ENCODE peak calls at places on chromosomes 3 and 15, in five cellular contexts. I is glutamatergic neuron, H is upper lobe of right lung, T is neural progenitor cell, O is left ventricle myocardium inferior. D is an unnamed sample.

GRCh38 chr15:70147178-70147760 is 49.6 kb upstream of the TLE3 start:
- DNase-seq in H (no peak), T (no peak), I (no peak), O (no peak), D (no peak)

GRCh38 chr15:101167791-101168462 is 83.9 kb downstream of the CHSY1 start:
- DNase-seq in H (peak), T (no peak), I (no peak), O (peak), D (no peak)

GRCh38 chr15:43299884-43300283 is 30.5 kb downstream of the LCMT2 start:
- DNase-seq in T (no peak), O (no peak), H (no peak), I (no peak), D (no peak)

GRCh38 chr3:32366638-32367368 is 24.9 kb upstream of the CMTM7 start:
- DNase-seq in H (no peak), T (no peak), O (no peak), I (no peak), D (no peak)

GRCh38 chr3:111210866-111211564 is 139.4 kb downstream of the NECTIN3 start:
- DNase-seq in I (no peak), H (no peak), T (peak), O (no peak), D (no peak)

GRCh38 chr3:114223146-114223545 is 14.2 kb downstream of the ZNF80 start:
- DNase-seq in I (no peak), H (no peak), O (no peak), T (no peak), D (no peak)

GRCh38 chr15:91704343-91704742 is 149.2 kb upstream of the SLCO3A1 start:
- DNase-seq in I (no peak), H (no peak), T (no peak), O (no peak), D (no peak)

GRCh38 chr15:72222433-72222832 is 8.6 kb downstream of the PKM start:
- DNase-seq in T (no peak), O (peak), H (no peak), I (no peak), D (no peak)

GRCh38 chr3:174342206-174342605 is 516.9 kb upstream of the NAALADL2 start:
- DNase-seq in T (no peak), H (no peak), O (no peak), I (no peak), D (no peak)

GRCh38 chr3:94456332-94456731 is 393.5 kb downstream of the NSUN3 start:
- DNase-seq in O (no peak), I (no peak), T (no peak), H (no peak), D (no peak)

GRCh38 chr15:57138260-57138895 is 219.9 kb downstream of the TCF12 start:
- DNase-seq in I (peak), O (no peak), T (peak), H (no peak), D (peak)

GRCh38 chr15:56931674-56932507 is 13.4 kb downstream of the TCF12 start:
- DNase-seq in H (no peak), T (no peak), O (no peak), I (no peak), D (no peak)

GRCh38 chr3:189305412-189305811 is 133.6 kb downstream of the TPRG1 start:
- DNase-seq in I (no peak), O (no peak), T (no peak), H (no peak), D (no peak)

GRCh38 chr3:193377591-193377990 is 962 bp downstream of the ATP13A5 start:
- DNase-seq in I (no peak), T (no peak), O (no peak), H (no peak), D (no peak)

GRCh38 chr3:35970793-35971192 is 331.5 kb downstream of the ARPP21 start:
- DNase-seq in H (no peak), O (no peak), I (no peak), T (no peak), D (no peak)

GRCh38 chr3:181699171-181699903 is 12.4 kb upstream of the SOX2 start:
- DNase-seq in O (no peak), I (no peak), H (no peak), T (peak), D (no peak)

GRCh38 chr15:99181544-99181943 is 67.8 kb downstream of the TTC23 start:
- DNase-seq in H (no peak), O (no peak), T (no peak), I (peak), D (no peak)

GRCh38 chr3:184665101-184665500 is 46.8 kb downstream of the MAGEF1 start:
- DNase-seq in I (no peak), T (no peak), H (no peak), O (no peak), D (no peak)

GRCh38 chr15:57866149-57866736 is 159.7 kb downstream of the POLR2M start:
- DNase-seq in T (peak), I (peak), O (peak), H (peak), D (peak)

GRCh38 chr15:51139091-51139490 is 44.4 kb upstream of the TNFAIP8L3 start:
- DNase-seq in O (no peak), T (no peak), H (no peak), I (no peak), D (no peak)

DNA sequence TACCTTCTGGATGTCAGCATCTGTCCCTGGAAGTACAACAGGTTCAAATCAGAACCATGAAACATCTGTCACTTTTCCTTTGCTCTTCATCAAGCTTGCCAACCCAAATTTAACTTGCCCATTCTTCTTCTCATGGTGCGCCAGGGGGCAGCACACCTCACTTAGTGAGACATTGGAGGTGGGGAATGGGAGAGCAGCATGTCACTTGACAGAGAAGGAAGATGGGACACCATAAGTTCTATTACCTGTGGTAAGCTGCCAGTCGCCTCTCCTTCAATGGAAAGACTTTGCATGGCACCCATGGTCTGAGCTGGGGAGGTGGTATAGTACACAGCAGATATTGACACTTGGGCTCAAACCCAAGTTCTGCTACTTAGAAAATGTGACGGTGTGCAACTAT is 2.9 kb downstream of the SCN5A start:
- DNase-seq in O (no peak), H (no peak), I (no peak), T (peak), D (no peak)
- TF ChIP-seq CTCF in O (no peak), H (peak), I (peak), T (peak), D (peak)

DNA sequence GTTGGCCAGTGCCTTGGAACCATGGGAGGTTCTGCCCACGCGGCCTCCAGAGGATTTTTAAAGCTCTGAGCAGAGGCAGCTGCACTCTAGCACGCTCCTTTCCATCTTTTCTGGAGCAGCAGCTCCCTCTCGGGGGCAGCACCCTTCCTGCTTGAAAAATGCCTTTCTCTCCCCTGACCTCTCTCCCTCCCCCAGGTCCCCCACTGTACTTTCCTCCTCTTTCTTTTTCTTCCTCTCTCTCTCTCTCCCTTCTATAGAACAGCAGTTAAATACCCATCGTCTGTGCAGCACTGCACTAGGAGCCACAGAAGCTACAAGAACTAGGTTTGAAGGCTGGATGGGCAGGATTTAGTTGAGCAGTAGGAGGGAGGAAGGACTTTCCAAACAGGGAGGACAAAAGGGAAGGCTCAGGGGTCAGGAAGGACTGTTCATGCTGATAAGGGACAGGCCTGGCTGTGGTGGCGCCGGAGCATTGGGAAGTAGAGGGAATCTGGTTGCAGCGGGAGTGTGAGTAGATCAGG is 4.4 kb downstream of the ALPK3 start:
- DNase-seq in T (no peak), H (peak), O (no peak), I (no peak), D (no peak)
- TF ChIP-seq CTCF in T (no peak), H (peak), O (peak), I (no peak), D (no peak)

GRCh38 chr3:151305081-151305777 is 11.4 kb downstream of the GPR87 start:
- DNase-seq in H (peak), O (no peak), T (peak), I (no peak), D (no peak)
- TF ChIP-seq CTCF in H (no peak), O (no peak), T (peak), I (no peak), D (no peak)

GRCh38 chr3:170368921-170369320 is 11.4 kb downstream of the SKIL start:
- DNase-seq in H (no peak), T (no peak), I (no peak), O (no peak), D (no peak)
- TF ChIP-seq CTCF in H (peak), T (peak), I (peak), O (peak), D (peak)

GRCh38 chr3:73188707-73189106 is 127.2 kb downstream of the EBLN2 start:
- DNase-seq in H (no peak), T (no peak), O (no peak), I (no peak), D (no peak)

GRCh38 chr3:73192036-73192738 is 130.7 kb downstream of the EBLN2 start:
- DNase-seq in I (peak), T (peak), O (no peak), H (no peak), D (no peak)
- TF ChIP-seq CTCF in I (peak), T (peak), O (peak), H (no peak), D (peak)

GRCh38 chr15:65377105-65377975 is 462 bp downstream of the IGDCC3 start:
- DNase-seq in I (peak), T (peak), O (no peak), H (peak), D (peak)
- TF ChIP-seq CTCF in I (no peak), T (no peak), O (no peak), H (no peak), D (no peak)

D was measured in neural crest cell.